ENCODE peak calls at places on chromosomes 4 and X, in eight cellular contexts. G is right cardiac atrium; N is BJ; B is activated CD8-positive, alpha-beta memory T cell treated with anti-CD3 and anti-CD28 coated beads for 1 hour; M is stimulated activated CD4-positive, alpha-beta T cell treated with anti-CD3 and anti-CD28 coated beads, TNF-alpha, amount 100 ng/mL, for 48 hours; S is thoracic aorta; F is smooth muscle cell of the brain vasculature; I is MV-4-11. X is an unnamed sample.

GRCh38 chrX:24081661-24082154 is 27.0 kb downstream of the EIF2S3 start:
- DNase-seq in B (no peak), F (peak), M (peak), N (no peak), I (peak), S (no peak), G (peak), X (no peak)

GRCh38 chrX:44232100-44232499 is 111.4 kb downstream of the EFHC2 start:
- DNase-seq in M (no peak), F (no peak), I (no peak), N (no peak), B (no peak), G (no peak), S (no peak), X (no peak)

GRCh38 chr4:99642725-99643489 is 14.7 kb downstream of the C4orf54 start:
- DNase-seq in M (no peak), N (no peak), S (peak), G (peak), I (no peak), B (no peak), F (no peak), X (no peak)

GRCh38 chrX:40440841-40441240 is 139.9 kb upstream of the ATP6AP2 start:
- DNase-seq in F (no peak), B (no peak), S (no peak), I (no peak), N (no peak), M (no peak), G (no peak), X (no peak)

GRCh38 chrX:19514791-19515614 is at the start of gene MAP3K15:
- DNase-seq in S (no peak), G (peak), B (no peak), M (no peak), I (no peak), N (no peak), F (no peak), X (no peak)

GRCh38 chr4:107037188-107037587 is 1.1 kb upstream of the DKK2 start:
- DNase-seq in F (no peak), I (peak), G (peak), M (no peak), B (no peak), N (no peak), S (no peak), X (no peak)

GRCh38 chr4:89298160-89298559 is 9.4 kb downstream of the GPRIN3 start:
- DNase-seq in N (no peak), G (no peak), S (no peak), F (no peak), I (no peak), M (no peak), B (no peak), X (no peak)

GRCh38 chrX:134821370-134821769 is 163.1 kb upstream of the PLAC1 start:
- DNase-seq in F (no peak), S (no peak), M (no peak), I (peak), G (peak), N (no peak), B (no peak), X (peak)

GRCh38 chr4:127503111-127503510 is 129.6 kb upstream of the INTU start:
- DNase-seq in F (peak), B (no peak), S (no peak), G (no peak), I (no peak), N (no peak), M (no peak), X (no peak)

GRCh38 chrX:68634649-68635227 is 12.7 kb upstream of the STARD8 start:
- DNase-seq in S (no peak), G (no peak), M (no peak), I (no peak), F (no peak), B (no peak), N (peak), X (no peak)

GRCh38 chrX:103253608-103254007 is 1.3 kb downstream of the TCEAL8 start:
- DNase-seq in M (no peak), B (no peak), F (no peak), I (no peak), S (no peak), N (no peak), G (no peak), X (no peak)

GRCh38 chr4:101136373-101137370 is 210.7 kb downstream of the PPP3CA start:
- DNase-seq in B (no peak), G (no peak), M (no peak), F (no peak), N (no peak), I (no peak), S (no peak), X (no peak)

GRCh38 chrX:3286196-3286920 is 60.1 kb downstream of the MXRA5 start:
- DNase-seq in G (no peak), S (no peak), M (no peak), B (no peak), F (peak), N (peak), I (no peak), X (peak)

GRCh38 chr4:150037251-150037856 is 40.9 kb upstream of the DCLK2 start:
- DNase-seq in F (no peak), N (no peak), G (no peak), B (no peak), I (no peak), M (no peak), S (no peak), X (no peak)

GRCh38 chrX:46263494-46263893 is 281.7 kb downstream of the ZNF674 start:
- DNase-seq in S (no peak), F (no peak), G (no peak), M (no peak), B (no peak), N (no peak), I (no peak), X (no peak)

GRCh38 chr4:41178372-41179085 is 35.8 kb downstream of the APBB2 start:
- DNase-seq in M (no peak), S (no peak), I (no peak), G (no peak), N (no peak), F (peak), B (no peak), X (no peak)

GRCh38 chr4:162586266-162586665 is 422.5 kb upstream of the FSTL5 start:
- DNase-seq in B (no peak), F (no peak), I (no peak), G (no peak), N (no peak), S (no peak), M (no peak), X (no peak)

GRCh38 chr4:156829194-156829593 is 142.4 kb downstream of the PDGFC start:
- DNase-seq in B (no peak), I (peak), S (no peak), G (peak), N (peak), F (no peak), M (no peak), X (no peak)

GRCh38 chr4:139940600-139940999 is 213.4 kb downstream of the MAML3 start:
- DNase-seq in S (no peak), N (no peak), B (no peak), F (no peak), I (no peak), M (no peak), G (no peak), X (no peak)

GRCh38 chr4:109730294-109731051 is 603 bp upstream of the PLA2G12A start:
- DNase-seq in S (peak), B (no peak), M (no peak), I (peak), F (peak), N (peak), G (peak), X (peak)

GRCh38 chr4:80740375-80740774 is 290.1 kb upstream of the BMP3 start:
- DNase-seq in F (no peak), N (no peak), G (no peak), B (no peak), M (no peak), I (no peak), S (no peak), X (no peak)

GRCh38 chrX:40152706-40153334 is 55.1 kb upstream of the BCOR start:
- DNase-seq in B (no peak), G (peak), M (no peak), S (no peak), F (no peak), N (no peak), I (peak), X (no peak)

GRCh38 chrX:27883468-27884092 is 75.8 kb downstream of the MAGEB10 start:
- DNase-seq in F (no peak), N (no peak), B (no peak), G (no peak), I (no peak), S (no peak), M (no peak), X (no peak)

GRCh38 chr4:26887143-26887542 is 26.5 kb downstream of the STIM2 start:
- DNase-seq in N (no peak), I (no peak), M (no peak), G (no peak), S (no peak), B (no peak), F (no peak), X (no peak)

GRCh38 chr4:182140547-182140946 is 102.7 kb upstream of the TENM3 start:
- DNase-seq in S (no peak), M (no peak), G (no peak), F (no peak), N (no peak), I (no peak), B (no peak), X (no peak)

GRCh38 chrX:106976416-106976815 is 23.6 kb downstream of the MORC4 start:
- DNase-seq in F (no peak), N (no peak), M (no peak), B (no peak), G (no peak), I (no peak), S (no peak), X (no peak)

GRCh38 chr4:24599275-24599674 is 14.9 kb upstream of the DHX15 start:
- DNase-seq in B (no peak), M (no peak), I (no peak), G (no peak), F (no peak), N (no peak), S (no peak), X (no peak)

GRCh38 chrX:9788908-9789307 is 2.7 kb downstream of the SHROOM2 start:
- DNase-seq in G (no peak), M (no peak), I (no peak), B (no peak), N (no peak), F (peak), S (no peak), X (no peak)

GRCh38 chr4:5958199-5958735 is 60.0 kb downstream of the C4orf50 start:
- DNase-seq in M (no peak), F (no peak), N (no peak), I (no peak), S (no peak), B (no peak), G (no peak), X (no peak)

GRCh38 chr4:153257151-153257620 is 52.9 kb downstream of the TRIM2 start:
- DNase-seq in I (peak), N (no peak), M (no peak), F (no peak), B (no peak), S (no peak), G (peak), X (no peak)

X was measured in HFF-Myc.